ENCODE peak calls at places on chromosomes 2 and 18, in six cellular contexts. N is effector memory CD4-positive, alpha-beta T cell; H is cardiac fibroblast; J is mucosa of descending colon; R is GM12865; F is CD8-positive, alpha-beta memory T cell. D is an unnamed sample.

GRCh38 chr2:143087033-143087432 is 42.2 kb upstream of the ARHGAP15 start:
- DNase-seq in R (no peak), H (no peak), N (no peak), F (no peak), J (no peak), D (no peak)

GRCh38 chr2:183998797-183999190 is 599.5 kb upstream of the ZNF804A start:
- DNase-seq in J (no peak), F (no peak), H (no peak), R (peak), N (no peak), D (no peak)

GRCh38 chr2:98387478-98387877 is 41.2 kb downstream of the CNGA3 start:
- DNase-seq in H (no peak), J (no peak), F (no peak), N (no peak), R (no peak), D (no peak)

GRCh38 chr2:104090407-104090806 is 763.5 kb upstream of the POU3F3 start:
- DNase-seq in F (no peak), H (no peak), R (no peak), J (no peak), N (no peak), D (no peak)

GRCh38 chr2:73981081-73981968 is 3.4 kb upstream of the TET3 start:
- DNase-seq in R (peak), H (peak), F (no peak), J (peak), N (no peak), D (no peak)

GRCh38 chr2:171389325-171389724 is 44.5 kb downstream of the METTL8 start:
- DNase-seq in H (no peak), R (peak), F (no peak), J (no peak), N (no peak), D (no peak)

GRCh38 chr18:43720036-43720435 is 442.7 kb upstream of the SYT4 start:
- DNase-seq in J (no peak), R (no peak), N (no peak), F (no peak), H (peak), D (peak)

GRCh38 chr2:189821953-189822748 is 37.9 kb downstream of the PMS1 start:
- DNase-seq in N (no peak), F (no peak), H (peak), R (no peak), J (no peak), D (no peak)

GRCh38 chr2:43220982-43221659 is 5.3 kb downstream of the ZFP36L2 start:
- DNase-seq in J (peak), R (peak), H (peak), F (peak), N (peak), D (peak)

GRCh38 chr2:33377048-33377447 is 99.4 kb upstream of the RASGRP3 start:
- DNase-seq in N (no peak), J (no peak), H (peak), R (no peak), F (no peak), D (no peak)

GRCh38 chr2:235024951-235025773 is 73.3 kb downstream of the SH3BP4 start:
- DNase-seq in N (no peak), J (no peak), H (no peak), R (no peak), F (no peak), D (no peak)

GRCh38 chr2:188845692-188846091 is 128.5 kb upstream of the COL3A1 start:
- DNase-seq in H (no peak), F (no peak), N (no peak), R (no peak), J (no peak), D (peak)

GRCh38 chr2:225400060-225400511 is 576 bp downstream of the NYAP2 start:
- DNase-seq in N (no peak), F (no peak), R (peak), J (no peak), H (peak), D (peak)

GRCh38 chr2:224802407-224802806 is 86.2 kb upstream of the CCDC195 start:
- DNase-seq in N (no peak), J (no peak), R (no peak), H (peak), F (no peak), D (no peak)

GRCh38 chr2:172540421-172540820 is 15.5 kb upstream of the PDK1 start:
- DNase-seq in H (no peak), J (no peak), R (no peak), N (no peak), F (no peak), D (no peak)

GRCh38 chr2:20578895-20579825 is 71.7 kb downstream of the HS1BP3 start:
- DNase-seq in H (peak), J (no peak), F (no peak), R (peak), N (no peak), D (peak)

GRCh38 chr2:44705356-44705755 is 236.1 kb upstream of the SIX3 start:
- DNase-seq in N (no peak), H (no peak), F (no peak), J (no peak), R (no peak), D (no peak)

GRCh38 chr18:56257215-56257614 is 381.2 kb downstream of the TXNL1 start:
- DNase-seq in R (peak), H (peak), N (no peak), J (no peak), F (no peak), D (peak)

GRCh38 chr2:205607146-205607545 is 75.2 kb upstream of the NRP2 start:
- DNase-seq in N (no peak), H (no peak), J (no peak), R (no peak), F (no peak), D (no peak)

GRCh38 chr2:168008796-168009195 is 238.6 kb downstream of the STK39 start:
- DNase-seq in H (no peak), J (no peak), N (no peak), F (no peak), R (no peak), D (no peak)

GRCh38 chr2:38260469-38260868 is 116.6 kb downstream of the ATL2 start:
- DNase-seq in H (no peak), J (no peak), N (no peak), F (no peak), R (peak), D (no peak)

GRCh38 chr2:212958757-212959295 is 192.6 kb downstream of the IKZF2 start:
- DNase-seq in J (no peak), H (peak), R (no peak), N (no peak), F (no peak), D (peak)

GRCh38 chr2:232890896-232891601 is 21.0 kb downstream of the SNORC start:
- DNase-seq in F (no peak), H (peak), J (peak), N (no peak), R (no peak), D (no peak)

GRCh38 chr2:63692002-63692606 is 103.3 kb downstream of the MDH1 start:
- DNase-seq in R (peak), H (peak), J (no peak), N (no peak), F (no peak), D (no peak)

GRCh38 chr18:72206814-72207213 is 337.3 kb downstream of the CBLN2 start:
- DNase-seq in N (no peak), H (no peak), R (no peak), J (no peak), F (no peak), D (no peak)

GRCh38 chr2:439540-440465 is 151.9 kb upstream of the ALKAL2 start:
- DNase-seq in J (no peak), H (no peak), F (no peak), R (no peak), N (no peak), D (no peak)

GRCh38 chr2:94762600-94762999 is 108.6 kb upstream of the TEKT4 start:
- DNase-seq in J (no peak), N (no peak), R (no peak), F (no peak), H (no peak), D (no peak)

GRCh38 chr18:49967171-49967570 is 153.8 kb upstream of the ACAA2 start:
- DNase-seq in N (no peak), R (no peak), J (no peak), F (no peak), H (no peak), D (no peak)

GRCh38 chr18:41745166-41746049 is 209.6 kb upstream of the PIK3C3 start:
- DNase-seq in R (peak), F (no peak), H (peak), N (no peak), J (peak), D (peak)

GRCh38 chr2:36387258-36387916 is 31.8 kb downstream of the CRIM1 start:
- DNase-seq in H (no peak), N (no peak), J (no peak), R (no peak), F (no peak), D (no peak)

GRCh38 chr2:82340578-82341053 is 2036.1 kb upstream of the LRRTM1 start:
- DNase-seq in H (no peak), J (no peak), R (no peak), F (no peak), N (no peak), D (no peak)

GRCh38 chr2:232876071-232876977 is 6.3 kb downstream of the SNORC start:
- DNase-seq in N (no peak), F (no peak), H (no peak), J (peak), R (peak), D (no peak)

GRCh38 chr18:12014091-12014490 is 32.8 kb downstream of the IMPA2 start:
- DNase-seq in F (no peak), H (no peak), J (no peak), R (no peak), N (no peak), D (no peak)

GRCh38 chr2:70111752-70112591 is 24.7 kb downstream of the PCBP1 start:
- DNase-seq in H (peak), J (no peak), N (no peak), F (no peak), R (no peak), D (no peak)

GRCh38 chr2:174012347-174013309 is 47.5 kb upstream of the SP3 start:
- DNase-seq in N (peak), J (peak), R (peak), H (peak), F (peak), D (no peak)

GRCh38 chr2:174011796-174012195 is 46.6 kb upstream of the SP3 start:
- DNase-seq in N (no peak), H (no peak), J (no peak), R (no peak), F (no peak), D (no peak)

GRCh38 chr2:174014021-174014698 is 49.0 kb upstream of the SP3 start:
- DNase-seq in H (peak), R (no peak), F (no peak), N (no peak), J (no peak), D (no peak)

GRCh38 chr2:174014699-174015070 is 49.5 kb upstream of the SP3 start:
- DNase-seq in J (no peak), H (no peak), N (no peak), R (no peak), F (no peak), D (no peak)

DNA sequence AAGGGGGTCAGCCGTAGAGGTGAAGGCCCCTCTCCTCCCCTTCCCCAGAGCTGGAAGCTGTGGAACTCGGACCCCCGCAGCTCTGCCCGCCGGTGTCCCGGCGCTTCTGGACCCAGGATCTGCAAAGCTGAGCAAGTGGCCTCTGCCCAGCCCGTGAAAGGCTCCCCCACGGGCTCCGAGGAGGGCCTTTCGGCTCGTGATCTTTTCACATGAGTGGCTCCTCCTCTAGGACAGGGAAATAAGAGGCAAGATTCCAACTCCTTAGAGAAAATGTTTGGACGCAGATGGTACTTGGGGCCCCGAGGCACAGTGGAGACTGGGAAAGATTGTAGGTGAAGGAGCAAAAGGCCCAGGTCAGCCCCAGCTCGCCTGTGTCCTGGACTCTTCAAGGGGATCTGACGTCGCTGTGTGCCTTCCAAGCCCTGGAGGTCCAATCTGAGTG is 48.2 kb upstream of the SP3 start:
- DNase-seq in H (peak), R (no peak), N (no peak), J (peak), F (no peak), D (no peak)
- H3K4me3 ChIP-seq in H (peak), R (no peak), N (peak), J (no peak), F (no peak), D (peak)

DNA sequence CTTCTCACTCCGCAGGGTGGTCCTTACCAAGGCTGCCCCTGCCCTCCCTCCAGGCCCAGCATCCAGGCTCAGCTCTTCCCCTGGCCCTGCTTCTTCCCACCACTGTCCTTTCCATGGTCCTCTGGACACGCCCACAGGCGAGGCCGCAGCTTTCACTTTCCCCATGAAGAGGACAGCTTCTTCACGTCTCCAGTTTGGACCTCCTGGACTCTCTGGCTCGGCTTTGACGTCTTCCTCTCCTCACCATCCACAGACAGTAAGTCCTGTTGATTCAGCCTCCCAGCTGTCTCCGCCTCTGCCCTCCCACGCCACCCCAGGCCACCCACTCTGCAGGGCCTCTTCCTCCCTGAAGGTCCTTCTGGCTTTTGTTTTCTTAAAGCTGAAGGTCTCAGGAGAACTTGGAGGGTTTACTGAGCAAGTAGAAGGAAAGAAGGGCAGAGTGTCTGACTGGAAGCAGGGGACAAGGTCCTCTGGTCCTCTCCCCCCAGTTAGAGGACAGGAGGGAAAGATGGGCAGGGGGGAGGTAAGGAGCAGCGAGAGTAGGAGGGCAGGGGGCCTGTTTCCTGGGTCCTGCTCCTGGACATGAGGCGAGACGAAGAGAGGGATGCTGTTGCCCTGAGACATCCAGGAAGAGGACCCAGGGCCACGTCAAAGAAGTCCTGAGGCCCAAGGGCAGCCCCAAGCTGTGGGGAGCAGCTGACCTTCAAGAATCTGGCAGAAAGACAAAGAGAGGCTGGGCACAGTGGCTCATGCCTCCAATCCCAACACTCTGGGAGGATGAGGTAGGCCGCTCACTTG is 24.7 kb upstream of the NMUR1 start:
- DNase-seq in N (no peak), H (peak), F (no peak), R (peak), J (peak), D (peak)
- H3K4me3 ChIP-seq in N (no peak), H (no peak), F (no peak), R (peak), J (no peak), D (no peak)

DNA sequence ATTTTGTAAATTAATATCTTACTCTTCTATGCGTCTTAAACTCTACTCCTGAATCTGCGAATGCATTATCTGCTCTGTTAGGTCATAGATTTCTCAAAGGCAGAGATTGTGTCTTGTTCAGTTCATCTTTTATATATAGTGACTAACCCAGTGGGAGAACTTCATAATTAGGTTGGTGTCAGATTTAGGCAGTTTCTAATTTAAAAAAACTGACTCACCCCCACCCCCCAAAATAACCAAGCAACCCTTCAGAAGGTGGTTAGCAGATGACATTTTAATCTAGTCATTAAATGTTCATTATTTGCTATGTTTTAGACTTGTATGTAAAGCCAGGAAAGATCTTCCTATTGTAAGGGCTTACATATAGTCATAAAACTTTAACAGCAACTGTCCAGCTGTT is 10.4 kb downstream of the SERPINB12 start:
- DNase-seq in N (no peak), H (no peak), R (no peak), J (no peak), F (no peak), D (no peak)
- H3K4me3 ChIP-seq in N (no peak), H (no peak), R (no peak), J (no peak), F (no peak), D (no peak)

DNA sequence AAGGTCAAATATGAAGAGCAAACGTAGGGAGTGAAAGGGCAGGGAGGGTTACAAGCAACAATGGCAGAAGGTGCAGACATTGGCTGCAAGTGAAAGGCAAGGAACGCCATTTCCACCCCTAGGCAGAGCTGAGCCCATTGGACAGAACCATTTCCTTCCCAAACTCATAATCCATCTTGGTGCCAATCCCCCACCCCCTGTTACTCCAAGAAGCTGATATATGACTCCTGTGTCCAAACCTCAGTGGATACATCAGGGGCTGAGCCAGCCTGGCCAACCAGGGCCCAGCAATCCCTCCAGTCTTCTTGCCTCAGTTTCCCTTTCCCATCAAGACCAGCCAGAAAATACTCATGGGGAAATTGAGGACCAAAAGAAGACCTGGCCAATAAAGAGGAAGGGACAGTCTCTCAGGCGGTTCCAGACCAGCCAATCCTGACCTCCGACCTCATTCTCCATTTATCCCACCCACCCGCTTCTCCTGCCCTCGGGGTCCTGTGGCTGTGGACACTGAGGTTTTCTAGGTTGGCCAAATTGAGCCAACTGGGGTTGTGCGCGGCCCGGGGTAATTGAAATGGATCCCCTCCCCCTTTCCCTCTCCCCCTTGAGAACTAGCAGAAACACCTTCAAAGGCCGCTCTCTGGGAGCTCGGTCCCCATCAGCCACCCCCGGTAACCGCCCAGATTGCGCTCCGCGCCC is 24.8 kb downstream of the TNS1 start:
- DNase-seq in F (no peak), H (no peak), J (no peak), R (no peak), N (no peak), D (no peak)
- H3K4me3 ChIP-seq in F (no peak), H (no peak), J (no peak), R (no peak), N (no peak), D (no peak)

GRCh38 chr2:49371302-49371701 is 217.0 kb upstream of the FSHR start:
- DNase-seq in H (no peak), J (no peak), F (no peak), N (no peak), R (no peak), D (no peak)
- H3K4me3 ChIP-seq in H (no peak), J (no peak), F (no peak), N (no peak), R (no peak), D (no peak)

DNA sequence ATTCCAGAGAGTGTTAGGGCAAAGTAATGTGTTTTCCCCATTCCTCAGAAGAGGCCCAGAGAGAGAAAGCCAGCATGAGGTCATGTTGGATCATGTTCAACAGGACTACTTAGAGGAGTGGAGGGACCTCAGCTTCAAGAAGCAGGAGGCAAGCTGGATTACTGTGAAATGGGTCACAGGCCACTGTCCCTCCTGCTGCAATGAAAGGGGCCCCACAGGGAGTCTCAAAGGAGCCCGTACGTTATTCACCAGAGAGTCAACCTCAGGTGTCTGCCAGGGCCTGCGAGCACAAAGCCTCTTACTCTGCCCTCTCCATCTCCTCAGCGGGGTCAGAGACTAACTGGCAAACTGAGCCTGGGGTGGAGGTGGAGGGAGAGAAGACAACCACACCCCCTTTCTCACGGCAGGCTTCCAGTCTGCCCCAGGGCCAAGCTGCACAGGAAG is 27.2 kb upstream of the ACYP2 start:
- DNase-seq in J (no peak), N (no peak), H (peak), R (no peak), F (no peak), D (no peak)
- H3K4me3 ChIP-seq in J (no peak), N (no peak), H (no peak), R (no peak), F (no peak), D (no peak)

GRCh38 chr2:219219113-219219696 is 447 bp upstream of the ABCB6 start:
- DNase-seq in F (no peak), R (no peak), H (no peak), J (no peak), N (no peak), D (no peak)
- H3K4me3 ChIP-seq in F (peak), R (peak), H (peak), J (peak), N (peak), D (peak)

DNA sequence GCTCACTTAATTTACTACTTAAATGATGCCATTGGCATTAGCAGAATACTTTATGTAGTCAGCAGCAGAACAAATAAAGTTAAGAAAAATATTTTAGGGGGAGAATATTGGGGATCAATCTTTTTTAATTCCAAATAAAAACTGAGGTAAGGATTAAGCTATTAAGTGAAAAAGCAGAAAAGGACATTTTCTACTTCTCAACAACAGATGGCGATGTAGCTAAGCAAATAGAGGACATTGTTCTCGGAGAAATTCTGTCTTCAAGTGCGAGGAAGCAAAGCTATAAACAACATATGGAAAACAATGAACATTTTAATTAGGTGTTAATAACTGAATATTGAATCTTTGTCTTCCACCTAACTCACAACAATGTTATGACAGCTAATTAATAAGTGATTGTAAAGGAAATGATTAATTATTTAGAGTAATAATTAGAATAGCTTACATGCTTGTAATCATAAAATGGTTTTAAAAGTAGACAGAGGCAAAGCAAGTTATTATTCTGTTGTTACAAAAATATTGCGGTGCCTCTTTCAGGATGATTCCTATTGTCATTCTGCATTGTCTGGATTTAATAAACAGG is 32.8 kb upstream of the CCDC93 start:
- DNase-seq in R (peak), H (peak), J (no peak), F (no peak), N (no peak), D (no peak)
- H3K4me3 ChIP-seq in R (no peak), H (no peak), J (no peak), F (no peak), N (no peak), D (no peak)